ENCODE peak calls at places on chromosomes 13 and 19, in five cellular contexts. X is RWPE1, C is substantia nigra, R is tibial artery, I is brain microvascular endothelial cell. N is an unnamed sample.

GRCh38 chr13:49731766-49732165 is 40.5 kb upstream of the EBPL start:
- DNase-seq in R (no peak), X (peak), C (no peak), I (peak), N (no peak)

GRCh38 chr19:6038634-6039405 is 60.9 kb upstream of the RANBP3 start:
- DNase-seq in C (no peak), I (no peak), R (peak), X (no peak), N (no peak)

GRCh38 chr19:14023404-14024235 is 4.3 kb upstream of the RLN3 start:
- DNase-seq in R (no peak), I (peak), X (peak), C (no peak), N (no peak)

GRCh38 chr19:27890206-27890605 is 1322.7 kb downstream of the UQCRFS1 start:
- DNase-seq in X (no peak), R (no peak), I (no peak), C (no peak), N (no peak)

GRCh38 chr13:44974056-44974798 is 15.0 kb downstream of the NUFIP1 start:
- DNase-seq in C (no peak), X (no peak), R (no peak), I (peak), N (no peak)

GRCh38 chr13:113989585-113990300 is 15.9 kb upstream of the C13orf46 start:
- DNase-seq in R (no peak), C (no peak), X (no peak), I (no peak), N (no peak)

GRCh38 chr13:92767468-92767867 is 459.1 kb upstream of the GPC6 start:
- DNase-seq in R (no peak), X (no peak), I (no peak), C (no peak), N (no peak)

GRCh38 chr13:44879452-44880058 is 109.7 kb downstream of the NUFIP1 start:
- DNase-seq in R (no peak), I (peak), C (no peak), X (no peak), N (peak)

GRCh38 chr19:1856345-1856697 is 7.1 kb downstream of the KLF16 start:
- DNase-seq in I (no peak), R (no peak), C (no peak), X (no peak), N (peak)

GRCh38 chr13:30804474-30804873 is 69.1 kb downstream of the ALOX5AP start:
- DNase-seq in C (peak), X (no peak), I (no peak), R (no peak), N (no peak)

GRCh38 chr13:111031531-111031961 is 83.6 kb upstream of the ARHGEF7 start:
- DNase-seq in I (peak), C (no peak), X (no peak), R (peak), N (no peak)

GRCh38 chr19:19464339-19465098 is 50.8 kb downstream of the TSSK6 start:
- DNase-seq in R (no peak), X (no peak), C (no peak), I (peak), N (no peak)

GRCh38 chr19:42249149-42249750 is 5.7 kb downstream of the ERF start:
- DNase-seq in C (no peak), X (no peak), R (peak), I (no peak), N (no peak)

GRCh38 chr13:41064493-41064892 is 3.2 kb downstream of the WBP4 start:
- DNase-seq in I (no peak), X (no peak), C (no peak), R (no peak), N (no peak)

GRCh38 chr13:24066405-24067292 is 93.9 kb upstream of the SPATA13 start:
- DNase-seq in C (no peak), X (no peak), I (no peak), R (no peak), N (no peak)

GRCh38 chr19:39405930-39406655 is 554 bp upstream of the ZFP36 start:
- DNase-seq in X (no peak), C (no peak), I (no peak), R (no peak), N (peak)

GRCh38 chr19:13036366-13036976 is 41.2 kb downstream of the NFIX start:
- DNase-seq in I (peak), R (peak), C (no peak), X (peak), N (no peak)

GRCh38 chr13:73171242-73171641 is 112.4 kb downstream of the KLF5 start:
- DNase-seq in C (no peak), X (no peak), R (no peak), I (no peak), N (no peak)

GRCh38 chr13:70385852-70386251 is 277.6 kb upstream of the KLHL1 start:
- DNase-seq in C (no peak), X (no peak), I (no peak), R (no peak), N (no peak)

GRCh38 chr19:7223429-7223828 is 70.8 kb downstream of the INSR start:
- DNase-seq in R (no peak), X (no peak), I (no peak), C (no peak), N (no peak)
- H3K27ac ChIP-seq in R (no peak), X (no peak), I (no peak), C (no peak), N (no peak)

GRCh38 chr19:44689290-44690130 is 9.4 kb upstream of the CEACAM16 start:
- DNase-seq in I (peak), X (no peak), R (peak), C (peak), N (peak)

GRCh38 chr19:44690131-44690440 is 8.9 kb upstream of the CEACAM16 start:
- DNase-seq in C (no peak), I (no peak), R (no peak), X (no peak), N (no peak)

GRCh38 chr19:44694184-44694579 is 4.8 kb upstream of the CEACAM16 start:
- DNase-seq in C (no peak), X (no peak), I (no peak), R (no peak), N (no peak)

GRCh38 chr19:44687898-44688297 is 11.1 kb upstream of the CEACAM16 start:
- DNase-seq in C (no peak), R (no peak), I (no peak), X (no peak), N (no peak)

DNA sequence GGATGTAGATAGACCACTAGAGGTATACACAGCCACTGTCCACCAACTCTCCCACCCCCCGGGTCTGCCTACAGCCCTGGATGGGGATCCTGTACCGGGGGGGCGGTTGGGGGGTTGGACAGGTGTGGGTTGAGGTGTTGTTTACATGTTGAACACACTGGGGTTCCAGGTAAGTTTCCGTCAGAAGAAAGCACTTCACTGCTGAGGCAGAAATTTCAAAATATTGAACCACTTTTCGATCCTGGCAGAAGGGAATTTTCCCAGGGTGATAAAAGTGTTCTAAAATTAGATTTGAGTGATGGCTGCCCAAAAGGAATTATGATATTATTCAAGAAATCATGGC is 6.6 kb upstream of the CEACAM16 start:
- DNase-seq in C (no peak), R (no peak), I (no peak), X (no peak), N (no peak)
- H3K27ac ChIP-seq in C (no peak), R (no peak), I (peak), X (peak), N (no peak)

GRCh38 chr19:55552620-55553019 is 7.3 kb upstream of the SBK3 start:
- DNase-seq in X (no peak), R (no peak), C (no peak), I (peak), N (no peak)
- H3K27ac ChIP-seq in X (no peak), R (no peak), C (no peak), I (peak), N (no peak)

DNA sequence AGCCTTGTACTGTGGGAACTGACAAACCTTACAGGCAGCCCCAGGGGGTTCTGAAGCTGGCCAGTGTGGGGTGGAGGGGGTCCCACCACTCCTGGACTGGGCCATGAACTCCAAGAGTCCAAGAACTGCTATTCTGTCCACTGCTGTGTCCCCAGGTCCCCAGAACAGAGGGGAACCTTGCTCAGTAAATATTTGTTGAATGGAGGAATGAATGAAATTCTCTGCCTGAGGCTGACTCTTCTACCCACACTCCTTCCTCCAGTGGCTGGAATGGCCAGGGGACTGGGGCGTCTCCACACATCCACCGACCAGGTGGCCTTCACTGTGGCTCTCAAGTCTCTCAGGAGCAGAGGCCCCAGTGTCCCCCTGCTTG is 11.6 kb downstream of the WIZ start:
- DNase-seq in R (no peak), C (no peak), X (no peak), I (no peak), N (no peak)
- H3K27ac ChIP-seq in R (peak), C (no peak), X (no peak), I (no peak), N (no peak)

GRCh38 chr13:43484432-43485225 is 302.1 kb downstream of the ENOX1 start:
- DNase-seq in X (no peak), C (peak), R (peak), I (no peak), N (no peak)
- H3K27ac ChIP-seq in X (no peak), C (peak), R (no peak), I (no peak), N (no peak)

GRCh38 chr13:48429886-48430285 is 17.0 kb upstream of the LPAR6 start:
- DNase-seq in I (no peak), C (no peak), R (no peak), X (no peak), N (no peak)

GRCh38 chr13:48429036-48429435 is 16.1 kb upstream of the LPAR6 start:
- DNase-seq in X (no peak), R (no peak), I (no peak), C (no peak), N (no peak)

GRCh38 chr13:48426052-48426451 is 13.1 kb upstream of the LPAR6 start:
- DNase-seq in R (no peak), X (no peak), C (no peak), I (no peak), N (no peak)

GRCh38 chr13:48424212-48424611 is 11.3 kb upstream of the LPAR6 start:
- DNase-seq in I (no peak), C (no peak), X (no peak), R (no peak), N (no peak)
- H3K27ac ChIP-seq in I (no peak), C (no peak), X (no peak), R (no peak), N (no peak)

GRCh38 chr13:98563071-98563470 is 13.8 kb downstream of the STK24 start:
- DNase-seq in C (no peak), R (peak), X (no peak), I (no peak), N (peak)

GRCh38 chr13:98556417-98556816 is 20.5 kb downstream of the STK24 start:
- DNase-seq in C (no peak), X (no peak), I (no peak), R (no peak), N (no peak)

GRCh38 chr13:98557934-98558630 is 18.8 kb downstream of the STK24 start:
- DNase-seq in I (peak), X (no peak), C (no peak), R (peak), N (no peak)

DNA sequence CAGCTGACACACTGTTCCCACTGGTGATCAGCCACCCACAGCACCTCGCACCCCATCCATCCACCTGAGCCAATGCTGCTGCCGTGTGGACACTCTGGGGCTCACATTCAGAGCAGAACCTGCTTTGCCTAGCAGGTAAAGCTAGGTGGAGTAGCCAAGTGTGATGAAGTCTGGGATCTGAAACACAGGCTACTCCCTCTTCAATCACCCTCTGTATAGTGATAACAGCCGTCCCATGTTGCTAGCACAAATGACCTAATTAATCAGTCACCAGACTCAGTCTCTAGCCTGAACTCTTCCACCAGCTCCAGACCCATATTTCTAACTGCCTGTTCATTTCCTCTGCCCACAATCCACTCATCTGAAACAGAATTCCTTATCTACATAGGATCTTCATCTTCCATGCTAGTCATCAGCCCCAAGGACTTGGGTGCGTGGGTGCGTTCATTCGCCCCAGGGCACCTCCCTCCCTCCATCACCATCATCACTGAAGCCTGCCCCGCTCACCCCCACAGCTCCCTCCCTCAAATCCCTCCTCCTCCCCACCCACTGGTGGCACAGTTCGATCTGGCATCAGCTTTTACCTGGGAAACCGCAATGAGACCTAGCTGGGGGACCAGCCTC is 19.8 kb downstream of the STK24 start:
- DNase-seq in I (no peak), X (no peak), C (no peak), R (peak), N (no peak)
- H3K27ac ChIP-seq in I (no peak), X (peak), C (no peak), R (no peak), N (no peak)

DNA sequence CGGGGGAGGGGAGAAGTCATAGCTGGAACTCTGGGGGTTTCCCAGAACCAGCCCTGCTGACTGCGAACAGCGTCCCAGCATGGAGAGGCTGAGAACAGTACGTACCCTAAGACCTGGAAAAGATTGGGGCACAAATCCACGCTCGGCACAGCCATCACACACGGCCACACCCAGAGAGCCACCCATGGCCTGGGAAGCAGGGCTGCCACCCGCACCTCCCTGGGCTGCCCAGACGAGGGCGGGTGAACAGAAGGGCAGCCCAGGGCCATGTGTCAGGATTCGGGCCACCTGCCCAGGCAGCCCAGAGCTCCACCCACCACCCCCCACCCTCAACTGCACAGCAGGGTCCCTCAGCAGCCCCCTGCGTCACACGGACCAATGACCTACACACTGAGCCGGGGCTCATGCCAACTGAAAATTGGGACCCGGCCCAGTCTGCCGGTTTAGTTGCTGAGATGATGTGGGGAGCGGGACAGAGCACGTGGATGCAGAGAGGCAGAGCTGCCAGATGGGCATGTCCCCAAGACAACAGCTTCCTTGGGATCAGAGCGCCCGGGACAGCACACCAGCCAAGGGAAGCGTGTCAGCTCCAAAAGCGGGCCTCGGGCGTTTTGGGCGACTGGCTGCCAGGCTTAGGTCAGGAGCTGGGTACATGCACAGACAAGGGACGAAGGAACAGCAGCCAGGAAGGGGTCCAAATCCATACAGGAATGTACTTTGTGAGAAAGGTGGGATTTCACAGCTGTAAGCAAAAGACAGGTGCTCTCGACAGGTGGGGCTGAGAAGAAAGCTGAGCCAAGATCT is 8.4 kb downstream of the UBXN6 start:
- DNase-seq in X (no peak), C (peak), I (no peak), R (peak), N (no peak)
- H3K27ac ChIP-seq in X (peak), C (no peak), I (no peak), R (no peak), N (no peak)

GRCh38 chr13:29496241-29496712 is 99.2 kb downstream of the SLC7A1 start:
- DNase-seq in R (no peak), I (no peak), C (no peak), X (peak), N (peak)
- H3K27ac ChIP-seq in R (no peak), I (no peak), C (no peak), X (no peak), N (no peak)